ENCODE peak calls at places on chromosomes 5 and 9, in ten cellular contexts. P is activated CD8-positive, alpha-beta T cell treated with anti-CD3 and anti-CD28 coated beads, Interleukin-2, amount 10 ng/mL, durations not matched to agents 7 days and 5 days; W is Right ventricle myocardium superior; K is RKO; G is GM03348; Q is T-helper 17 cell; M is naive thymus-derived CD8-positive, alpha-beta T cell; T is G401; Z is HuH-7; O is effector CD4-positive, alpha-beta T cell. E is an unnamed sample.

GRCh38 chr5:139686919-139687421 is 38.8 kb downstream of the CXXC5 start:
- DNase-seq in M (no peak), T (no peak), Q (no peak), W (no peak), K (no peak), Z (no peak), G (no peak), O (no peak), P (no peak), E (no peak)

GRCh38 chr9:536597-537511 is 304.6 kb upstream of the DMRT1 start:
- DNase-seq in Z (no peak), K (no peak), M (no peak), P (no peak), W (no peak), T (no peak), G (no peak), O (no peak), Q (no peak), E (no peak)

GRCh38 chr9:97990259-97990658 is 7.1 kb downstream of the ANP32B start:
- DNase-seq in W (no peak), K (peak; percentile 81), T (no peak), O (no peak), Q (no peak), P (no peak), M (no peak), G (peak; percentile 75), Z (no peak), E (peak; percentile 69)

GRCh38 chr9:119289740-119290139 is 79.5 kb downstream of the BRINP1 start:
- DNase-seq in T (peak; percentile 66), Z (peak; percentile 17), O (no peak), K (peak; percentile 70), G (peak; percentile 78), Q (no peak), W (no peak), P (peak; percentile 33), M (no peak), E (peak; percentile 37)

GRCh38 chr9:91275641-91276040 is 86.1 kb downstream of the AUH start:
- DNase-seq in Q (no peak), T (peak; percentile 39), G (no peak), M (no peak), Z (no peak), K (no peak), W (no peak), P (no peak), O (no peak), E (no peak)

GRCh38 chr5:59716029-59716428 is 177.5 kb downstream of the PDE4D start:
- DNase-seq in O (no peak), K (no peak), W (no peak), P (no peak), Q (no peak), T (no peak), G (no peak), M (no peak), Z (no peak), E (no peak)

GRCh38 chr5:73902327-73903051 is 276.5 kb downstream of the ARHGEF28 start:
- DNase-seq in W (no peak), P (peak; percentile 23), M (no peak), K (peak; percentile 62), T (peak; percentile 82), G (peak; percentile 69), Q (no peak), Z (peak; percentile 54), O (no peak), E (peak; percentile 85)

GRCh38 chr5:86909896-86910295 is 292.2 kb downstream of the COX7C start:
- DNase-seq in O (no peak), T (no peak), P (no peak), M (no peak), Z (no peak), Q (no peak), W (no peak), K (peak; percentile 21), G (peak; percentile 47), E (peak; percentile 51)

GRCh38 chr5:131825404-131826013 is 28.7 kb upstream of the FNIP1 start:
- DNase-seq in O (no peak), Z (no peak), T (no peak), M (no peak), G (no peak), Q (no peak), K (no peak), P (no peak), W (no peak), E (no peak)

GRCh38 chr9:111622626-111623025 is 8.5 kb upstream of the DNAJC25 start:
- DNase-seq in G (peak; percentile 75), M (no peak), W (no peak), P (no peak), K (peak; percentile 63), T (no peak), Q (no peak), Z (no peak), O (no peak), E (peak; percentile 87)

GRCh38 chr9:133485531-133486260 is 6.8 kb upstream of the SLC2A6 start:
- DNase-seq in T (no peak), O (no peak), G (no peak), K (peak; percentile 41), P (peak; percentile 54), W (peak; percentile 26), Q (no peak), Z (peak; percentile 66), M (peak; percentile 59), E (no peak)

GRCh38 chr5:7676455-7676854 is 174.5 kb downstream of the CFAP90 start:
- DNase-seq in M (no peak), K (no peak), O (no peak), P (no peak), Q (no peak), Z (no peak), G (no peak), T (no peak), W (no peak), E (no peak)

GRCh38 chr5:135085133-135085935 is 51.3 kb upstream of the PITX1 start:
- DNase-seq in Z (no peak), W (no peak), O (no peak), T (no peak), Q (no peak), G (no peak), P (no peak), K (no peak), M (no peak), E (peak; percentile 10)

GRCh38 chr9:106324071-106324470 is 538.9 kb upstream of the ZNF462 start:
- DNase-seq in G (no peak), M (no peak), Q (no peak), K (no peak), T (no peak), Z (no peak), W (no peak), O (no peak), P (no peak), E (no peak)

E was measured in fibroblast of the aortic adventitia.